ENCODE peak calls at places on chromosome 19, in eight cellular contexts. D is lower lobe of right lung, X is GM23248, Y is upper lobe of left lung, M is A673, E is IMR-90, S is body of pancreas, F is mucosa of descending colon. V is an unnamed sample.

GRCh38 chr19:11860721-11861120 is 12.2 kb downstream of the ZNF439 start:
- DNase-seq in D (no peak), X (no peak), M (no peak), E (no peak), F (no peak), S (no peak), Y (no peak), V (no peak)

GRCh38 chr19:36049080-36049698 is 4.9 kb downstream of the THAP8 start:
- DNase-seq in S (no peak), E (no peak), M (no peak), F (no peak), D (no peak), X (no peak), Y (no peak), V (no peak)

GRCh38 chr19:12952488-12953455 is 4.3 kb downstream of the GADD45GIP1 start:
- DNase-seq in M (no peak), E (peak; percentile 88), D (no peak), F (no peak), X (peak; percentile 94), S (no peak), Y (no peak), V (peak; percentile 88)

GRCh38 chr19:12647490-12648071 is 19.0 kb downstream of the MAN2B1 start:
- DNase-seq in X (peak; percentile 74), Y (peak; percentile 89), E (no peak), M (peak; percentile 60), F (peak; percentile 90), D (peak; percentile 79), S (peak; percentile 79), V (no peak)

GRCh38 chr19:13212759-13213330 is 62.6 kb downstream of the IER2 start:
- DNase-seq in D (peak; percentile 81), E (peak; percentile 43), S (peak; percentile 59), X (peak; percentile 64), F (peak; percentile 78), Y (no peak), M (peak; percentile 72), V (peak; percentile 90)

GRCh38 chr19:2201473-2202148 is 34.5 kb downstream of the PLEKHJ1 start:
- DNase-seq in D (no peak), F (no peak), Y (peak; percentile 59), E (no peak), M (no peak), X (no peak), S (no peak), V (no peak)

GRCh38 chr19:19075126-19075525 is 11.3 kb downstream of the SLC25A42 start:
- DNase-seq in D (no peak), F (no peak), S (no peak), M (no peak), X (no peak), E (no peak), Y (no peak), V (no peak)

GRCh38 chr19:49581007-49581508 is at the start of gene PRRG2:
- DNase-seq in Y (no peak), D (peak; percentile 60), S (peak; percentile 79), F (peak; percentile 72), E (no peak), X (no peak), M (no peak), V (no peak)

GRCh38 chr19:49710372-49710951 is 19.5 kb downstream of the CPT1C start:
- DNase-seq in Y (no peak), E (peak; percentile 84), M (no peak), F (no peak), D (no peak), S (no peak), X (peak; percentile 82), V (no peak)

GRCh38 chr19:37991841-37992248 is 84.8 kb downstream of the SIPA1L3 start:
- DNase-seq in X (peak; percentile 40), F (no peak), S (no peak), M (no peak), E (no peak), D (peak; percentile 61), Y (no peak), V (no peak)

GRCh38 chr19:13150919-13151604 is 851 bp downstream of the IER2 start:
- DNase-seq in E (no peak), D (no peak), F (no peak), S (peak; percentile 35), Y (peak; percentile 73), M (peak; percentile 49), X (peak; percentile 41), V (no peak)

GRCh38 chr19:17999685-18000479 is 8.1 kb upstream of the ARRDC2 start:
- DNase-seq in F (peak; percentile 70), Y (no peak), D (no peak), X (no peak), M (no peak), S (no peak), E (no peak), V (no peak)

GRCh38 chr19:38229585-38230073 is 5.6 kb upstream of the DPF1 start:
- DNase-seq in D (no peak), E (peak; percentile 91), X (peak; percentile 87), M (peak; percentile 91), Y (peak; percentile 90), S (peak; percentile 57), F (peak; percentile 55), V (peak; percentile 93)

GRCh38 chr19:10289836-10290438 is at the start of gene ICAM5:
- DNase-seq in D (no peak), X (peak; percentile 74), F (no peak), Y (peak; percentile 93), M (peak; percentile 75), E (peak; percentile 42), S (no peak), V (no peak)

GRCh38 chr19:53903055-53903680 is 5.9 kb upstream of the CACNG7 start:
- DNase-seq in D (no peak), Y (no peak), M (peak; percentile 41), X (peak; percentile 62), E (peak; percentile 30), F (no peak), S (peak; percentile 40), V (no peak)

DNA sequence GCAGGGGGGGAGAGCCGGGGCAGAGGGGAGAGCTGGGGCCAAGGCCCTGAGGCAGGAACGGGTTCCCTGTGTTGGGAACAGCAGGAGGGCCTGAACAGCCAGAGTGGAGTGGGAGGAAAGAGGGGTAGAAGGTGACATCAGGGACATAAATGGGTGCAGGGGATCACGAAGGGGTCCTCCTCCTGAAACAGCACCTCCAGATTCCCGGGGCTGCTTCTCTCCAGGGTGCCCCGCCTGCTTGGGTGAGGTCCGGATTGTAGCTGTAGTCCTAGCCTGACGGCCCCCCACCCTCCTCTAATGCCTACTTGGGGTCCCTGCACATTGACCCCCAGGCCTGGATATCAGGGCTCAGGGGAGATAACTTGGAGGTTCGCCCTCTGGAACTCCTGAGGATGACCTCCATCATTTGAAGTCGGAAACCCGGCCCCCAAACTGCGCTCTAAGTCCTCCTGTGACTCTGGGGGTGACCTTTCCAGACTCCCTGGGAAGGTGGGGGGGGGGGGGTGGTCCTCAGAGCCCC is 473 bp upstream of the SCN1B start:
- DNase-seq in F (no peak), D (no peak), M (no peak), E (no peak), Y (no peak), X (peak; percentile 12), S (no peak), V (peak; percentile 35)
- H3K36me3 ChIP-seq in F (no peaks in the 10 kb centered on the region), D (peaks cover 41% of the 10 kb centered on the region), M (peaks cover 14% of the 10 kb centered on the region), E (peaks cover 26% of the 10 kb centered on the region), Y (peaks cover 30% of the 10 kb centered on the region), X (no peaks in the 10 kb centered on the region), S (peaks cover 10% of the 10 kb centered on the region), V (peaks cover 18% of the 10 kb centered on the region)

GRCh38 chr19:58572818-58573657 is at the start of gene MZF1:
- DNase-seq in D (peak; percentile 100), X (peak; percentile 100), Y (peak; percentile 100), E (peak; percentile 100), S (peak; percentile 100), F (peak; percentile 100), M (peak; percentile 100), V (peak; percentile 100)
- H3K4me3 ChIP-seq in D (peak within 1 kb of the TSS; percentile 72), X (peak within 1 kb of the TSS; percentile 88), Y (peak within 1 kb of the TSS; percentile 55), E (peak within 1 kb of the TSS; percentile 54), S (peak within 1 kb of the TSS; percentile 17), F (peak within 1 kb of the TSS; percentile 56), M (peak within 1 kb of the TSS; percentile 52), V (peak within 1 kb of the TSS; percentile 67)

GRCh38 chr19:45358213-45358792 is 12.1 kb downstream of the ERCC2 start:
- DNase-seq in Y (no peak), X (no peak), S (no peak), E (no peak), F (no peak), M (no peak), D (no peak), V (no peak)

GRCh38 chr19:45363861-45364459 is 6.4 kb downstream of the ERCC2 start:
- DNase-seq in X (no peak), Y (no peak), M (no peak), F (no peak), D (no peak), E (no peak), S (no peak), V (no peak)

GRCh38 chr19:45364696-45365095 is 5.7 kb downstream of the ERCC2 start:
- DNase-seq in Y (no peak), E (no peak), X (no peak), S (no peak), F (no peak), M (no peak), D (no peak), V (no peak)

GRCh38 chr19:45362291-45362690 is 8.1 kb downstream of the ERCC2 start:
- DNase-seq in E (no peak), S (no peak), Y (no peak), X (no peak), M (no peak), F (no peak), D (no peak), V (no peak)

GRCh38 chr19:45361608-45362007 is 8.8 kb downstream of the ERCC2 start:
- DNase-seq in S (no peak), D (no peak), E (no peak), M (no peak), F (no peak), X (no peak), Y (no peak), V (no peak)
- H3K36me3 ChIP-seq in S (peaks cover 6% of the 10 kb centered on the region), D (peaks cover 14% of the 10 kb centered on the region), E (peaks cover 43% of the 10 kb centered on the region), M (peaks cover 24% of the 10 kb centered on the region), F (no peaks in the 10 kb centered on the region), X (peaks cover 10% of the 10 kb centered on the region), Y (peaks cover 12% of the 10 kb centered on the region), V (peaks cover 14% of the 10 kb centered on the region)

DNA sequence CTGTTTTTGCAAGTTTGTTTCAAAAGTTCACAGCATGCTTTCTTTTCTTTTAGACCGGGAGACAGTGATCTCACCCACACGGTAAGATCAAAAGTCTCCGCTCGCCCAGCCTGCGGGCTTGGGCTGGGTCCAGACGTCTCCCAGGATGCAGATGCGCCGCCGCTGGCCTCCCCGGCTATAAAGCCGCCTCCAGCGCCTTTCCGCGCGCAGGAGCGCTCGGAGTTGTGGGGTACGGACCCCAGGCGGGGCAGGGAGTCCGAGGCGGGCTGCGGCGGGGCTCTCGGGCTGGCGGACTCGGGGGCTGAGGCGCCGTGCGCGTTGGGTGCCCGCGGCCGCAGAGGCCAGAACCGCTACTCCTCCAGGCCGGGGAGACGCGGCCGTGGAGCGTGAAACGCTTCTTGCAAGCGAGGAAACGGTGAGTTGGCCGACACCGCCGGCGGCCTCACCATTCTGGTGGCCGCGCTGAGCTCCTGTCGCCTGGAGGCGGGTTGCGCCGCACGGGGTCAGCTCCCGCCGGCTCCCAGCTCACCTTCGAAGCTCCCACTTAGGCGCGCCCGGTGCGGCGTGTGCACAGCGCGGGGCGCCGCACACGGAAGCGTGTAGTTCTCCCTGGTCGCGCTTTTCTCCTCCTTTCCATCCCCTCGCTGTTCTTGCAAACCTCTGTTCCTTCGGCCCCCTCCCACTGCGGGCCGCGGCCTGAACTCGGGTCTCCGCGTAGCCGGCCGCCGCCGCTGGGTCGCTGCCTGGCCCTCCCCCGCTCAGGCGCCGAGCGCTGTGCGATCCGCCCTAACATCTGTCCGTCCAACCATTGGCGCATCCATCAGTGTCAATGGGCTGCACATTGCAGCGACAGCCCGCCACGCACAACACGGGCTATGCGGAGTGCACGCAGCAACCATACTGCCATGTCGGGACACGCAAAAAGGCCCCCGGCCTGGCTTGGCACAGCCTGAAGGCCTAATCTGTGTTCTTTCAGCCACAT is 2.3 kb upstream of the TSHZ3 start:
- DNase-seq in M (peak; percentile 39), X (peak; percentile 80), S (peak; percentile 39), E (peak; percentile 63), Y (peak; percentile 88), D (no peak), F (peak; percentile 50), V (peak; percentile 68)
- H3K4me3 ChIP-seq in M (peak overlapping the region; percentile 90), X (peak overlapping the region; percentile 98), S (peak overlapping the region; percentile 51), E (peak overlapping the region; percentile 93), Y (peak overlapping the region; percentile 45), D (peak overlapping the region; percentile 88), F (peak overlapping the region; percentile 32), V (peak overlapping the region; percentile 100)

V was measured in SJCRH30.